ENCODE peak calls at places on chromosomes 1 and 21, in eight cellular contexts. Q is T-helper 2 cell, Z is ACHN, C is neural crest cell, H is pulmonary artery endothelial cell, Y is NCI-H1092, K is GM19239, B is NCI-H1694 treated with DMSO at 0.1 percent for 48 hours. M is an unnamed sample.

GRCh38 chr1:202244841-202245261 is 51.3 kb downstream of the LGR6 start:
- DNase-seq in Y (no peak), Q (no peak), Z (no peak), B (peak; percentile 64), K (no peak), C (no peak), H (no peak), M (no peak)

GRCh38 chr1:86758570-86758969 is 54.2 kb downstream of the SH3GLB1 start:
- DNase-seq in Q (no peak), Y (peak; percentile 33), K (no peak), Z (no peak), H (no peak), B (no peak), C (no peak), M (no peak)

GRCh38 chr1:54254055-54254454 is 54.1 kb downstream of the MRPL37 start:
- DNase-seq in C (no peak), Z (no peak), Y (no peak), K (no peak), Q (no peak), B (peak; percentile 27), H (no peak), M (peak; percentile 89)

GRCh38 chr1:42392255-42392654 is 11.7 kb downstream of the RIMKLA start:
- DNase-seq in Q (no peak), B (no peak), Y (no peak), C (no peak), K (no peak), Z (no peak), H (no peak), M (no peak)

GRCh38 chr1:226958300-226958699 is 18.2 kb downstream of the COQ8A start:
- DNase-seq in K (no peak), Y (no peak), Z (no peak), H (no peak), C (no peak), B (no peak), Q (no peak), M (no peak)

GRCh38 chr1:46285730-46286477 is 17.5 kb downstream of the LRRC41 start:
- DNase-seq in B (peak; percentile 91), Q (no peak), H (no peak), Z (no peak), Y (no peak), K (no peak), C (no peak), M (no peak)

GRCh38 chr1:163069142-163069541 is at the start of gene RGS4:
- DNase-seq in Z (peak; percentile 92), H (peak; percentile 87), Y (peak; percentile 86), C (peak; percentile 55), Q (no peak), K (no peak), B (no peak), M (no peak)

GRCh38 chr1:208162903-208163302 is 81.3 kb downstream of the PLXNA2 start:
- DNase-seq in Y (no peak), Q (no peak), B (no peak), K (no peak), Z (no peak), H (no peak), C (no peak), M (no peak)

GRCh38 chr1:153832293-153832692 is 57.1 kb downstream of the SLC27A3 start:
- DNase-seq in C (no peak), Z (no peak), Q (no peak), Y (no peak), K (no peak), H (no peak), B (no peak), M (no peak)

GRCh38 chr1:63868220-63868897 is 94.5 kb downstream of the ROR1 start:
- DNase-seq in K (no peak), Y (no peak), Q (no peak), B (no peak), Z (peak; percentile 42), C (no peak), H (no peak), M (no peak)

GRCh38 chr21:37712204-37712934 is 203.9 kb downstream of the KCNJ6 start:
- DNase-seq in C (peak; percentile 79), B (peak; percentile 76), Z (peak; percentile 64), H (peak; percentile 33), Y (peak; percentile 76), K (peak; percentile 54), Q (no peak), M (peak; percentile 44)

GRCh38 chr21:34613679-34614442 is 1.1 kb downstream of the RCAN1 start:
- DNase-seq in Q (no peak), C (no peak), B (no peak), H (no peak), Z (no peak), Y (no peak), K (no peak), M (peak; percentile 24)

GRCh38 chr1:77281491-77282186 is at the start of gene AK5:
- DNase-seq in K (no peak), C (peak; percentile 47), Y (peak; percentile 11), Z (peak; percentile 57), Q (peak; percentile 23), B (peak; percentile 33), H (no peak), M (peak; percentile 66)

GRCh38 chr1:82318265-82318664 is 517.5 kb downstream of the ADGRL2 start:
- DNase-seq in C (no peak), B (no peak), K (no peak), Z (no peak), H (no peak), Q (no peak), Y (no peak), M (no peak)

GRCh38 chr21:32114434-32115063 is 164.3 kb downstream of the MIS18A start:
- DNase-seq in Y (no peak), B (no peak), H (no peak), C (no peak), Z (no peak), K (no peak), Q (no peak), M (no peak)

GRCh38 chr1:112507336-112507735 is 1.4 kb upstream of the WNT2B start:
- DNase-seq in C (no peak), H (no peak), Q (no peak), B (no peak), K (no peak), Z (no peak), Y (no peak), M (no peak)

GRCh38 chr21:44051462-44051941 is 39.4 kb downstream of the TRAPPC10 start:
- DNase-seq in Z (no peak), K (no peak), H (no peak), B (no peak), Q (no peak), C (no peak), Y (no peak), M (no peak)

GRCh38 chr1:63893976-63894375 is 120.2 kb downstream of the ROR1 start:
- DNase-seq in K (no peak), Q (no peak), H (no peak), B (no peak), C (no peak), Z (peak; percentile 57), Y (no peak), M (peak; percentile 13)

GRCh38 chr1:33842348-33842747 is 21.5 kb upstream of the HMGB4 start:
- DNase-seq in Q (no peak), C (no peak), K (no peak), B (no peak), H (no peak), Z (no peak), Y (no peak), M (no peak)

M was measured in dermis microvascular lymphatic vessel endothelial cell.